ENCODE peak calls at places on chromosomes 3 and 15, in seven cellular contexts. Y is NCI-H446 treated with DMSO at 0.1 percent for 48 hours; J is GM03348; D is fibroblast of mammary gland; G is K562; X is CD8-positive, alpha-beta T cell; M is foreskin fibroblast. F is an unnamed sample.

GRCh38 chr3:82088749-82089148 is 327.3 kb upstream of the GBE1 start:
- DNase-seq in Y (no peak), J (no peak), D (no peak), G (no peak), X (no peak), M (no peak), F (no peak)

GRCh38 chr15:65212097-65212496 is 824 bp upstream of the CILP start:
- DNase-seq in Y (no peak), J (no peak), D (no peak), G (peak), X (peak), M (no peak), F (peak)

GRCh38 chr15:92670625-92671024 is 15.1 kb upstream of the FAM174B start:
- DNase-seq in Y (no peak), J (no peak), D (no peak), G (no peak), X (no peak), M (no peak), F (no peak)

GRCh38 chr15:99123706-99124451 is 19.0 kb downstream of the SYNM start:
- DNase-seq in Y (peak), J (peak), D (peak), G (peak), X (no peak), M (peak), F (no peak)

GRCh38 chr15:42721016-42721415 is 15.9 kb downstream of the CDAN1 start:
- DNase-seq in Y (no peak), J (no peak), D (no peak), G (no peak), X (no peak), M (no peak), F (no peak)

GRCh38 chr15:74179101-74179841 is 5.8 kb downstream of the ISLR start:
- DNase-seq in Y (no peak), J (peak), D (peak), G (no peak), X (no peak), M (peak), F (no peak)

GRCh38 chr3:126535636-126536035 is 11.7 kb downstream of the CHST13 start:
- DNase-seq in Y (no peak), J (no peak), D (no peak), G (no peak), X (no peak), M (no peak), F (no peak)

GRCh38 chr3:53921296-53921695 is 29.6 kb upstream of the SELENOK start:
- DNase-seq in Y (no peak), J (peak), D (peak), G (no peak), X (no peak), M (no peak), F (no peak)

GRCh38 chr15:82805994-82806406 is at the start of gene FSD2:
- DNase-seq in Y (no peak), J (no peak), D (no peak), G (no peak), X (no peak), M (no peak), F (no peak)

GRCh38 chr3:127459205-127459604 is 131.3 kb downstream of the TPRA1 start:
- DNase-seq in Y (no peak), J (no peak), D (no peak), G (no peak), X (no peak), M (no peak), F (no peak)

GRCh38 chr3:105867690-105868449 is 942 bp downstream of the CBLB start:
- DNase-seq in Y (no peak), J (no peak), D (peak), G (no peak), X (no peak), M (no peak), F (peak)

GRCh38 chr3:119810018-119810435 is 28.1 kb downstream of the NR1I2 start:
- DNase-seq in Y (no peak), J (peak), D (peak), G (no peak), X (peak), M (peak), F (peak)

GRCh38 chr15:35753486-35753885 is 207.5 kb upstream of the DPH6 start:
- DNase-seq in Y (no peak), J (peak), D (peak), G (no peak), X (no peak), M (peak), F (no peak)

GRCh38 chr3:167736264-167736787 is 805 bp downstream of the SERPINI1 start:
- DNase-seq in Y (no peak), J (no peak), D (no peak), G (no peak), X (no peak), M (no peak), F (no peak)

GRCh38 chr3:127182848-127183714 is 9.8 kb upstream of the PRR23E start:
- DNase-seq in Y (no peak), J (no peak), D (no peak), G (no peak), X (no peak), M (no peak), F (no peak)

GRCh38 chr3:64815195-64815627 is 127.4 kb upstream of the ADAMTS9 start:
- DNase-seq in Y (no peak), J (peak), D (peak), G (no peak), X (no peak), M (peak), F (no peak)

GRCh38 chr3:98855811-98856400 is 45.6 kb downstream of the DCBLD2 start:
- DNase-seq in Y (peak), J (peak), D (peak), G (no peak), X (no peak), M (peak), F (no peak)

GRCh38 chr3:32238816-32239637 is 547 bp downstream of the CMTM8 start:
- DNase-seq in Y (no peak), J (peak), D (peak), G (no peak), X (peak), M (peak), F (peak)

GRCh38 chr3:12222765-12223485 is 64.2 kb upstream of the TIMP4 start:
- DNase-seq in Y (no peak), J (peak), D (peak), G (no peak), X (no peak), M (peak), F (no peak)

GRCh38 chr15:96326551-96327154 is 3.8 kb upstream of the NR2F2 start:
- DNase-seq in Y (no peak), J (peak), D (peak), G (peak), X (no peak), M (peak), F (no peak)